ENCODE peak calls at places on chromosomes 6 and 20, in six cellular contexts. W, K, I, X, Y and C are unnamed samples.
A peak's percentile ranks its signal among the peaks of the same experiment; 100 is the strongest.

GRCh38 chr20:57387945-57388351 is 3.2 kb upstream of the RBM38 start:
- DNase-seq in W (peak; percentile 21), K (no peak), I (peak; percentile 14), X (peak; percentile 16), Y (no peak), C (no peak)

GRCh38 chr20:43941476-43942212 is 27.0 kb downstream of the TOX2 start:
- DNase-seq in W (no peak), K (no peak), I (no peak), X (no peak), Y (no peak), C (no peak)

GRCh38 chr6:167550936-167551633 is 226.2 kb downstream of the TTLL2 start:
- DNase-seq in W (peak; percentile 95), K (no peak), I (peak; percentile 87), X (peak; percentile 89), Y (no peak), C (peak; percentile 84)

GRCh38 chr6:37033255-37033654 is 27.8 kb downstream of the FGD2 start:
- DNase-seq in W (no peak), K (no peak), I (no peak), X (no peak), Y (no peak), C (no peak)

GRCh38 chr6:36139431-36139830 is 9.1 kb downstream of the MAPK13 start:
- DNase-seq in W (no peak), K (peak; percentile 72), I (no peak), X (no peak), Y (peak; percentile 69), C (no peak)

GRCh38 chr6:54315692-54316091 is 7.5 kb downstream of the TINAG start:
- DNase-seq in W (no peak), K (no peak), I (no peak), X (no peak), Y (no peak), C (no peak)

GRCh38 chr6:36853325-36853724 is 14.1 kb upstream of the CPNE5 start:
- DNase-seq in W (peak; percentile 46), K (no peak), I (peak; percentile 68), X (peak; percentile 70), Y (no peak), C (no peak)

GRCh38 chr6:90212274-90212673 is 84.4 kb downstream of the BACH2 start:
- DNase-seq in W (no peak), K (no peak), I (no peak), X (no peak), Y (no peak), C (no peak)

GRCh38 chr20:14724465-14724864 is 387.1 kb upstream of the FLRT3 start:
- DNase-seq in W (no peak), K (no peak), I (no peak), X (no peak), Y (no peak), C (no peak)

GRCh38 chr20:47453167-47453782 is 48.4 kb upstream of the NCOA3 start:
- DNase-seq in W (no peak), K (peak; percentile 73), I (no peak), X (no peak), Y (no peak), C (peak; percentile 81)

GRCh38 chr20:19738936-19739335 is 19.1 kb upstream of the RIN2 start:
- DNase-seq in W (no peak), K (no peak), I (no peak), X (no peak), Y (no peak), C (no peak)

GRCh38 chr6:26342106-26342999 is 22.6 kb upstream of the BTN3A2 start:
- DNase-seq in W (no peak), K (peak; percentile 91), I (no peak), X (no peak), Y (no peak), C (peak; percentile 72)

GRCh38 chr20:2749951-2750342 is 50.5 kb downstream of the CPXM1 start:
- DNase-seq in W (no peak), K (no peak), I (no peak), X (no peak), Y (no peak), C (no peak)

GRCh38 chr6:53701333-53702073 is 35.9 kb upstream of the KLHL31 start:
- DNase-seq in W (no peak), K (no peak), I (no peak), X (no peak), Y (no peak), C (no peak)

GRCh38 chr6:162123797-162124196 is 603.8 kb downstream of the PRKN start:
- DNase-seq in W (peak; percentile 28), K (peak; percentile 67), I (no peak), X (no peak), Y (peak; percentile 25), C (no peak)

GRCh38 chr20:10218536-10219451 is at the start of gene SNAP25:
- DNase-seq in W (no peak), K (peak; percentile 97), I (peak; percentile 84), X (peak; percentile 23), Y (peak; percentile 95), C (peak; percentile 87)

GRCh38 chr20:38395165-38395564 is 40.0 kb downstream of the SNHG17 start:
- DNase-seq in W (no peak), K (no peak), I (no peak), X (no peak), Y (no peak), C (peak; percentile 77)

GRCh38 chr6:21331221-21331620 is 262.3 kb upstream of the SOX4 start:
- DNase-seq in W (peak; percentile 53), K (no peak), I (peak; percentile 33), X (no peak), Y (no peak), C (no peak)

GRCh38 chr20:31474097-31474436 is 860 bp downstream of the DEFB124 start:
- DNase-seq in W (no peak), K (no peak), I (no peak), X (no peak), Y (no peak), C (no peak)

GRCh38 chr20:11072982-11073381 is 399.2 kb upstream of the JAG1 start:
- DNase-seq in W (no peak), K (no peak), I (no peak), X (no peak), Y (no peak), C (no peak)

GRCh38 chr6:121884621-121885020 is 449.2 kb downstream of the GJA1 start:
- DNase-seq in W (no peak), K (no peak), I (no peak), X (no peak), Y (no peak), C (no peak)

GRCh38 chr6:17710331-17710730 is 3.6 kb upstream of the NUP153 start:
- DNase-seq in W (no peak), K (no peak), I (no peak), X (no peak), Y (no peak), C (no peak)

GRCh38 chr6:149335924-149336323 is 18.4 kb downstream of the TAB2 start:
- DNase-seq in W (no peak), K (no peak), I (no peak), X (no peak), Y (no peak), C (peak; percentile 49)

GRCh38 chr6:168462454-168462853 is 21.5 kb downstream of the SMOC2 start:
- DNase-seq in W (no peak), K (no peak), I (no peak), X (no peak), Y (no peak), C (no peak)

GRCh38 chr6:3361312-3362037 is 95.4 kb downstream of the SLC22A23 start:
- DNase-seq in W (no peak), K (no peak), I (no peak), X (no peak), Y (no peak), C (no peak)

GRCh38 chr20:61797971-61798411 is 267.7 kb downstream of the TAF4 start:
- DNase-seq in W (no peak), K (no peak), I (no peak), X (no peak), Y (no peak), C (no peak)
- H3K4me1 ChIP-seq in W (no peaks in the 10 kb centered on the region), K (peaks cover 2% of the 10 kb centered on the region), I (no peaks in the 10 kb centered on the region), X (no peaks in the 10 kb centered on the region), Y (no peaks in the 10 kb centered on the region), C (peaks cover 2% of the 10 kb centered on the region)

GRCh38 chr6:27472617-27473400 is at the start of gene ZNF184:
- DNase-seq in W (peak; percentile 96), K (peak; percentile 100), I (peak; percentile 95), X (peak; percentile 93), Y (peak; percentile 98), C (peak; percentile 96)

GRCh38 chr6:27472182-27472616 is 706 bp downstream of the ZNF184 start:
- DNase-seq in W (peak; percentile 44), K (peak; percentile 80), I (peak; percentile 67), X (peak; percentile 51), Y (peak; percentile 51), C (peak; percentile 63)

GRCh38 chr6:27471365-27472115 is 1.4 kb downstream of the ZNF184 start:
- DNase-seq in W (no peak), K (no peak), I (no peak), X (no peak), Y (no peak), C (no peak)

GRCh38 chr6:27468334-27468733 is 4.6 kb downstream of the ZNF184 start:
- DNase-seq in W (no peak), K (no peak), I (no peak), X (no peak), Y (no peak), C (no peak)

DNA sequence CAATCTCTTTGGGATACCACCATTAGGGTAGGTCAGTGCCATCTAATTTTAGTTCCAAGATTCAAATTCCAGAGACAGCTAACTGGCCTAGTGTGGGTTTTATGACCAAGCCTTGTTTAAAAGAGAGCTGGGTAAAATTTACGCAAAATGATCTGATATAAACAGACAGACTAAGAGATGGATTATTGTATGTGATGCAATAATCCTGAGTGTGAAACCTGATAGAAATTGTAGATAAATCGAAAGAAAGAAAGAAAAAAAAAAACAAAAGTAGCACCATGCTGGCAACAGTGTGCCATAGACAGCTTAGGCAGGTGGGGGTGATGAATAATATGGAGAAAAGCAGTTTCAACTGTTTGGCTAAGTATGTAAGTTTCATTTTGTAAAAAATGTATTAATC is 2.9 kb downstream of the ZNF184 start:
- DNase-seq in W (no peak), K (no peak), I (no peak), X (no peak), Y (no peak), C (no peak)
- H3K36me3 ChIP-seq in W (peaks cover 47% of the 10 kb centered on the region), K (no peaks in the 10 kb centered on the region), I (no peaks in the 10 kb centered on the region), X (peaks cover 12% of the 10 kb centered on the region), Y (peaks cover 7% of the 10 kb centered on the region), C (peaks cover 50% of the 10 kb centered on the region)

DNA sequence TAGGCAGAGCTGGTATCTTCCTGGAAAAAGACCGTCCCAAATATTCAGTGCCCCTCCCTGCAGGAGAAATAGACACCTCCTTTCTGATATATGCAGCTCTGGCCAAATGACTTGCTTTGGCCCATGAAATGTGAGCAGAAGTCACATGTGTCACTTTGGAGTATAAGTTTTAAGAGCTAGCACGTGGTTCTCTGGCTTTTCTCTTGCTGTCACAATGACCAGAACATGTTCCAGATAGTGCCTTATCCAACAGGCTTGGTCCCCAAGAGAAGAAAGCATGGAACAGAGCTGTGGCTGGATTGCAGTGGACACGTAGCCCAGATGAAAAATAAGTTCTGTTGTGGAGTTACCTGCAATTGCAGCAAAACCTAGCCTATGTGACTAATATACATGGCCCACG is 40.4 kb downstream of the UNC5CL start:
- DNase-seq in W (no peak), K (peak; percentile 26), I (no peak), X (no peak), Y (peak; percentile 44), C (no peak)
- H3K4me1 ChIP-seq in W (peaks cover 7% of the 10 kb centered on the region), K (peaks cover 36% of the 10 kb centered on the region), I (peaks cover 6% of the 10 kb centered on the region), X (no peaks in the 10 kb centered on the region), Y (peaks cover 33% of the 10 kb centered on the region), C (peaks cover 23% of the 10 kb centered on the region)

DNA sequence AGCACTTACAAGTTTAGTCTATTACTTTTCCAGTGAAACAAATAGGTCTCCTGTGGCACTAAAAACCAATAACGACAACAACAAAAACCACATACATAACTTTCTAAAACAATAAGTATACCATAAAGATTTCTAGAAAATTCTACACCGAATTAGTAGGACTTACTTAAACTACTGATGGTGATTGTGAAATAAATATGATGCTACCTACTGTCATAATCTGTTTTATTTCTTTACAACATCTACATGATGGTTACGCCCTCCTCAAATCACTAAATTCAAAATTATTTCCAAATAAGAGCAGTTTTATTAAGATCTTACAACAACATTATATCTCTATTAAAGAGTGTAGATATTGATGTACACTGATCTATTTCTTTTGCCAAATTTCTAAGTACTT is 147.0 kb downstream of the DST start:
- DNase-seq in W (no peak), K (no peak), I (no peak), X (no peak), Y (no peak), C (no peak)
- H3K36me3 ChIP-seq in W (peaks cover 94% of the 10 kb centered on the region), K (no peaks in the 10 kb centered on the region), I (no peaks in the 10 kb centered on the region), X (peaks cover 60% of the 10 kb centered on the region), Y (peaks cover 30% of the 10 kb centered on the region), C (peaks cover 40% of the 10 kb centered on the region)